ENCODE peak calls at places on chromosome 12, in nine cellular contexts. Q is IMR-90, O is A549, D is esophagus muscularis mucosa, V is uterus, B is stomach, W is tibial nerve, M is adrenal gland, E is HepG2. P is an unnamed sample.

GRCh38 chr12:24200013-24200412 is 250.5 kb upstream of the SOX5 start:
- DNase-seq in Q (no peak), O (no peak), D (no peak), V (no peak), B (no peak), W (no peak), M (no peak), E (no peak), P (no peak)

GRCh38 chr12:53193040-53193439 is 12.3 kb upstream of the CSAD start:
- DNase-seq in Q (no peak), O (no peak), D (no peak), V (no peak), B (no peak), W (no peak), M (no peak), E (no peak), P (no peak)

GRCh38 chr12:105555556-105555973 is 225.1 kb downstream of the C12orf75 start:
- DNase-seq in Q (no peak), O (no peak), D (no peak), V (no peak), B (no peak), W (no peak), M (peak), E (peak), P (no peak)

GRCh38 chr12:99960312-99960711 is 24.4 kb downstream of the ANKS1B start:
- DNase-seq in Q (no peak), O (no peak), D (no peak), V (no peak), B (no peak), W (no peak), M (no peak), E (no peak), P (no peak)

GRCh38 chr12:118980407-118981014 is 830 bp upstream of the SRRM4 start:
- DNase-seq in Q (no peak), O (no peak), D (no peak), V (no peak), B (no peak), W (no peak), M (no peak), E (no peak), P (peak)

GRCh38 chr12:90940872-90941499 is 14.0 kb downstream of the CCER1 start:
- DNase-seq in Q (peak), O (peak), D (no peak), V (no peak), B (no peak), W (no peak), M (no peak), E (peak), P (no peak)

GRCh38 chr12:27081668-27082091 is 698 bp downstream of the C12orf71 start:
- DNase-seq in Q (peak), O (no peak), D (no peak), V (no peak), B (no peak), W (no peak), M (no peak), E (peak), P (no peak)

GRCh38 chr12:54287316-54288157 is 7.0 kb downstream of the HNRNPA1 start:
- DNase-seq in Q (no peak), O (no peak), D (no peak), V (no peak), B (no peak), W (no peak), M (no peak), E (no peak), P (no peak)

GRCh38 chr12:24044973-24045703 is 95.7 kb upstream of the SOX5 start:
- DNase-seq in Q (no peak), O (no peak), D (no peak), V (no peak), B (no peak), W (no peak), M (no peak), E (peak), P (no peak)

GRCh38 chr12:120554658-120555057 is 20.5 kb downstream of the RNF10 start:
- DNase-seq in Q (no peak), O (no peak), D (no peak), V (no peak), B (no peak), W (no peak), M (peak), E (no peak), P (no peak)

DNA sequence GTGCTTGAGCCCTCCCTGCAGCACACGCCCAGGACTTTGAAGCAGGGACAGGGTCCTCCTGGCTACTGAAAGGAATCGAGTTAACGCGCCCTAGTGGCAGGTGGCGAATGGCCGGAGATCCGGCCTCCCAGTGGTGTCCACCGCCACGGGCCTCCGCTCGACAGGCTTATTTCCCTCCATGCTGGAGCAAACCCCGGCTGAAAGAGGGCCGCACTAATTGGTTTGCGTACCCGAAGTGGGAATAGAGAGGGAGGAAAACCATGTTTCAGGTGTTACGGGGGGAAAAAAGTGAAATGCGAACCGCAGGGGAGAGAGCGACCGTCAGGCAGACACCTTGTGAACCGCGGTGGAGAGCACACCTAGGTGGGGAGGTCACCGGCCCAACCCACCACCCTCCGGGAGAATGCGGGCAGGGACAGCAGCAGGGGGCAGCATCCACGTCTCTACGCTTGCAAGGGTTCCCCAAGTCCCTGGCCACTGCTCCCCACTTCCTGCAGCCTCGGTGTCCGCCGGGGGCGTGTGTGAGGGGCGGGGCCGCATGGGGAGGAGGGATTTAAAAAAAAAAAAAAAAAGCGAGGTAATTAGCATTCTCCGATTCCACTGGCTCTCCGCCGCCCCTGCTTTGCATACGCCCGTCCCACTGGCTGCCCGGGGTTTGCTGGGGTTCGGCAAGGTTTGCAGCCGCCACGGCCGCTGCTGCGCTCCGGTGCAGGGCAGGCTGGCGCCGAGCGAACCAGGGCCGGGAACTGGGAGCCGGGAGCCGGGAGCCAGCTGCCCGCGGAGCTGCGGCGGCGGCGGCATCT is 224.6 kb upstream of the CRY1 start:
- DNase-seq in Q (peak), O (peak), D (no peak), V (no peak), B (peak), W (peak), M (peak), E (peak), P (no peak)
- TF ChIP-seq POLR2A in Q (no peak), O (peak), D (no peak), V (no peak), B (no peak), W (no peak), M (peak), E (peak), P (no peak)

GRCh38 chr12:6553051-6553868 is 2.6 kb downstream of the IFFO1 start:
- DNase-seq in Q (peak), O (no peak), D (no peak), V (peak), B (no peak), W (peak), M (peak), E (no peak), P (no peak)
- TF ChIP-seq POLR2A in Q (no peak), O (no peak), D (no peak), V (no peak), B (no peak), W (no peak), M (peak), E (no peak), P (no peak)

GRCh38 chr12:32894566-32894965 is 2.0 kb downstream of the PKP2 start:
- DNase-seq in Q (no peak), O (no peak), D (no peak), V (no peak), B (no peak), W (no peak), M (no peak), E (no peak), P (no peak)

GRCh38 chr12:32897688-32898573 is 1.4 kb upstream of the PKP2 start:
- DNase-seq in Q (no peak), O (no peak), D (no peak), V (no peak), B (no peak), W (no peak), M (no peak), E (no peak), P (no peak)

GRCh38 chr12:32895688-32896437 is 714 bp downstream of the PKP2 start:
- DNase-seq in Q (no peak), O (peak), D (no peak), V (peak), B (peak), W (no peak), M (no peak), E (peak), P (no peak)

GRCh38 chr12:32897276-32897615 is 669 bp upstream of the PKP2 start:
- DNase-seq in Q (no peak), O (no peak), D (no peak), V (no peak), B (no peak), W (no peak), M (no peak), E (no peak), P (no peak)

DNA sequence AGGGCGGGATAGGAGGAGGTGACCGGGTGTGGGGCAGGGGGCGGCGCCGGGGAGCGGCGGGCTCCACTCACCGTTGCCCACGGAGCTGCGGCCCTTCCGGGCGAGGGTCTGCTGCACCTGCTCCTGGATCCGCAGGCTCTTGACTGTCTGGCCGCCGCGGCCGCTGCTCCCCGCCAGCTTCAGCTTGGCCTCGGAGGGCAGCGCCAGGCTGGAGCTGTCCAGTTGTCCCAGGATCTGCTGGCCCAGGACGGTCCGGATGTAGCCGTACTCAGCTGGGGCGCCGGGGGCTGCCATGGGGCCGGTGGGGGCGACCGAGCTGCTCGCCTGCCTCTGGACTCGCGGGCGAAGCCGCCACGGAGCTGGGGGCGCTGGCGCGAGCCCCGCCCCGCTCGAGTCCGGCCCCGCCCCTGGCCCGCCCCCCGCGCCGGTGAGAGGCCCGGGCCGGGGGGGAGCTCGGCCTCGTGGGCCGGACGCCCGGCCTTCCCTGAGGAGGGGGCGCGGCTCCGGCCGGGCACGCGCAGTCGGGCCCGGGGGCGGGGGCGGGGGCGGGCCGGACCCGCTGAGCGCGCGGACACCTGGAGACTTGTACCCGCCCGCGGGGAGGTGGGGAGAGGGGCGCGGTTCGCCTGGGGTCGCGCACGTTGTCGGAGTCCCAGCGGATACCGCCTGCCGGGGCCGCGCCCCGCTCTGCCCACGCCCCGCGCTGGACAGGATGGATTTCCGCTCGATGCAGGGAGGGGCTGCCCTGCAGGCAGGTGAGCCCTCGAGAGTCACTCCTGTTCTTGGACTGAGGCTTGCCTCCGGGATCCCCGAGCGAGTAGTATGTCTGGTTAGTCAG is at the start of gene PKP2:
- DNase-seq in Q (no peak), O (peak), D (no peak), V (peak), B (peak), W (no peak), M (peak), E (peak), P (peak)
- TF ChIP-seq POLR2A in Q (no peak), O (peak), D (no peak), V (no peak), B (no peak), W (no peak), M (no peak), E (peak), P (no peak)

DNA sequence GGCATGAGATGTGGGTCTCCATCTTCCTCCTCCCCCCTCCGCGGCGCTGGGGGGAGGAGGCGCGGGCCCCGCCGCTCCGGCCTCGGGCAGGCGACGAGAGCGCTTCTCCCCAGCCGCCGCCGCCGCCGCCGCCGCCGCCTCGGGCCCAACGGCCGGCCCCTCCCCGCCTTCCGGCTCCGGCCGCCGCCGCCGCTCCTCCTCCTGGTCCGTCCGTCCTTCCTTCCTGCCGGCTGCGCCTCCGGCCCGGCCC is 411 bp downstream of the FBXL14 start:
- DNase-seq in Q (no peak), O (peak), D (no peak), V (peak), B (peak), W (no peak), M (peak), E (no peak), P (peak)
- TF ChIP-seq POLR2A in Q (no peak), O (no peak), D (no peak), V (peak), B (no peak), W (no peak), M (no peak), E (no peak), P (no peak)

DNA sequence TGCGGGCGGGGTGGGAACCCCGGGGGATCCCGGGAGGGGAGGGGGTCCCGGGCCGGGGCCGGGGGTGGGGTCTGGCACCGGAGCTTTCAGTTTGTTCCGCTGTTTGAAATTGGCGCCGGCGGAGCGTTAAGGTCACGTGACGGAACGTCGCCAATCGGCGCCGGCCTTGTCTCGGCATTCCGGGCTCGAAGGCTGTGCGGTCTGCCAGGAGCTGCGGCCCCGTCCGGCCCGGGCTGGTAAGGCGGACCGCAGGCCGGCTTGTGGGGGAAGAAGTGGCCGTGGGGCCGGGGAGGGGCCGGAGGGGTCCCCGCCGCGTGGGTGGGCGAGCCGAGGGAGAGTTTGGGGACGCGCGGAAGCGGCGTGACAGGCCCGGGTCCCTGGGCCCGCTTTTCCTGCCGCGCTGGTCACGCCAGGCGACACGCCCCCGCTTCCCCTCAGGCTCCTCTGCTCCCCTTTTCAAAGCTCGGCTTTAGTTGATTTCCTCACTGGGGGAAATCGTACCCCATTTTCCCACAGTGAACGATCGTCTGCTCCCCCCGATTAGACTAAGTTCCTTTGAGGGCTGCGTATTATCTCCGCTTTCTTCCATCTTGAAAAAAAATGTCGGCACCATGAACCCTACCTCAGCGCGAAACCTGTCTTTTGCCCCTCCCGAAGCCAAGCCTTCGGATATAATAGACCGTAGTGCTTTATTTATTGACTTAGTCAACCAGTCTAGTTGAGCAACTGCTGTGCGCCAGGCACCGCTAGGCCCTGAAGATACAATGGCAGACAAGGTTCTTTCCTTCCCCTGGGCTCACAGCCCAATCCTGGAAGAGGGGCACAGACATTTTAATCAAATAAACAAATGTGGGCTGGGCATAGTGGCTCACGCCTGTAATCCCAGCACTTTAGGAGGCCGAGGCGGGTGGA is at the start of the genes FOXM1 and RHNO1:
- DNase-seq in Q (peak), O (peak), D (peak), V (peak), B (peak), W (peak), M (peak), E (peak), P (peak)
- TF ChIP-seq POLR2A in Q (peak), O (peak), D (no peak), V (peak), B (no peak), W (peak), M (peak), E (peak), P (peak)

GRCh38 chr12:31655792-31656191 is 3.7 kb upstream of the ETFBKMT start:
- DNase-seq in Q (no peak), O (no peak), D (no peak), V (no peak), B (no peak), W (no peak), M (no peak), E (no peak), P (no peak)

GRCh38 chr12:31655208-31655607 is 4.3 kb upstream of the ETFBKMT start:
- DNase-seq in Q (no peak), O (no peak), D (no peak), V (no peak), B (no peak), W (no peak), M (no peak), E (no peak), P (no peak)

GRCh38 chr12:31662176-31662849 is 2.8 kb downstream of the ETFBKMT start:
- DNase-seq in Q (no peak), O (no peak), D (no peak), V (no peak), B (no peak), W (no peak), M (no peak), E (no peak), P (no peak)

GRCh38 chr12:31658743-31659086 is 773 bp upstream of the ETFBKMT start:
- DNase-seq in Q (no peak), O (no peak), D (no peak), V (no peak), B (no peak), W (no peak), M (no peak), E (no peak), P (no peak)

DNA sequence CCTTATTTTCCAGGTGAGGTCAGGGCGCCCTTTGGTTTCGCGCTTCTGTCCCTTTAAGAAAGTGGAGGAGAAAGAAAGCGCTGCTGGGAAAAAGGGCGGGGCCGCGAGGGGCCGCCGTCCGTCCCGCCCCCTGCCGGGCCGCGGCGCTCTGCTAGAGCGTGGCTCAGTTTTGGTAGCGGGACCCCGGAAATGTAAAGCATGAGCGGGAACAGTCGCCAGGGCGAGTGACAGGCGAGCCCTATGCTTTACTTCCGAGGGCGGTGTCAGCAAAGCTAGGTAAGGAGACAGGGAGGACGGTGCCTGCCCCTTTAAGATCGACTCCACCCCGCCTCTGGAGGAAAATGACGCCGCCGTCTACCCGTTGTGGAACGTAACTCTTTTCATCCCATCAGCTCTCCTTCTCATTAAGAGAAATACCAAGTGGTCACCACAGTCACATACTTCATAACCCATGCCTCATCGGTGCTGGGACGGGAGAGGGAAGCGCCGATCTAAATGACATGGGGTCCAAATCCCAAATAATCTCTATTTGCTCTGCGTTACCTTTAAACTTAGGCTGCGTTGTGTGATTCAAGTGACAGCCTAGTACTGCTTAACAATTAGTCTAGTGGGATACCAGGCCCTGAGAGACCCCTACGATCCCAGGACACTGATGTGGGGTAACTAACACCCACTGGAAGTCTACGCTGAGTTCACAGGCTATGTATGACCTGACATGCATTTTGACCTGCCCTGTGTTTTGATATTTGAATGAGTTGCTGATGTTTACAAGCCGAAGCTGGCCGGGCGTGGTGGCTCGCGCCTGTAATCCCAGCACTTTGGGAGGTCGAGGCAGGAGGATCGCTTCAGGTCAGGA is at the start of gene ETFBKMT:
- DNase-seq in Q (peak), O (peak), D (peak), V (peak), B (peak), W (peak), M (peak), E (peak), P (peak)
- TF ChIP-seq POLR2A in Q (peak), O (peak), D (no peak), V (peak), B (no peak), W (no peak), M (peak), E (peak), P (peak)

DNA sequence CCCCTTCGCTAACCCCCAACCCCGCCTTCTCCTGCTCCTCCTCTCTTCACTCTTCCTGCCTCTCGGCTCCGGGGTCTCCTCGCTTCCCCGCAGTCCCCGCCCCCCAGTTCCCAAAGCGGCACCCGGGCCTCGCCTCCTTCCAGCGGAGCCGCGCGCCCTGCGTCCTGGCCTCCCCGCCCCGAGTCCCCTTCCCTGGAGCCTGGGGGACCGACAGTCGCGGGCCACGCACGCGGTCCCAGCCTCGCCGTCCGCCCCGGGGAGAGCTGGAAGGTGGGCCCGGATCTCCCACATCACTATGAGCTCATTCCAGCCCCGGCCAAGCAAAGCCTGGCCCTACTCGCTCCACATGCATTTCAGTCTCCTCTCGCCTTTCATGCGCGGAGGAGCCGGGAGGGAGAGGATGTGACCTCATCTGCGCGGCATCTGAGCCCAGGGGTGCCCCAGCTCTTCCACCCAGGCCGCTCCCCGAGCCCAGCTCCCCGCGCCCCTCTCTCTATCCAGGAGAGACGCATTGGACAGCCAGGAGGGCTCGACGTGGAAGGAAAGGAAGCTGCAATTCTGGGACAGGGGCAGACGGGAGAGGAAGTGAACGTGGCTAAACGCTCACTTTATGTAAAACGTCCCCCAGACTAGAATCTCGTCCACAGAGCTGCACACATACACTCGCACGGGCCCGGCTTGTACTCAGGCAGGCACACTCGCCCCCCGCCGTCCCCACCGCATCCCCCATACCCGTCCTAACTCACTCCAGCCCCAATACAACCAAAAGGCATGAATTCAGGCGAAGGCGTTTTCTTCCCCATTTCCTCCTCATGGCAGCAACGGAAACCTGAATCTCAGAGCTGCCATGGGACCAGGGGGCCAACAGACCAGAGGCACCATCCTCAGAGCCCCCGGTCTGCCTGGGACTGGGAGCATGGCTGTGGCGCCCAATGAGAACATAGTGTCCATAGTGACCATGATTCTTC is 108.7 kb upstream of the CCND2 start:
- DNase-seq in Q (peak), O (no peak), D (no peak), V (peak), B (peak), W (no peak), M (peak), E (no peak), P (peak)
- TF ChIP-seq POLR2A in Q (peak), O (no peak), D (no peak), V (no peak), B (no peak), W (no peak), M (peak), E (no peak), P (peak)